ENCODE peak calls at places on chromosomes 1 and 21, in five cellular contexts. One of them, this sample, is unnamed.
A peak's percentile ranks its signal among the peaks of the same experiment; 100 is the strongest.

GRCh38 chr1:54764132-54764921 is at the start of gene PARS2:
- DNase-seq in choroid plexus epithelial cell: peak; percentile 100
- DNase-seq in CD8-positive, alpha-beta T cell: peak; percentile 86
- DNase-seq in natural killer cell: peak; percentile 92
- DNase-seq in heart left ventricle: peak; percentile 98
- DNase-seq in this sample: peak; percentile 98

GRCh38 chr1:247551716-247552115 is 2.8 kb downstream of the GCSAML start:
- DNase-seq in heart left ventricle: no peak
- DNase-seq in CD8-positive, alpha-beta T cell: no peak
- DNase-seq in choroid plexus epithelial cell: peak; percentile 5
- DNase-seq in natural killer cell: no peak
- DNase-seq in this sample: peak; percentile 16

GRCh38 chr1:21318714-21319159 is 28.5 kb upstream of the ECE1 start:
- DNase-seq in choroid plexus epithelial cell: peak; percentile 95
- DNase-seq in CD8-positive, alpha-beta T cell: no peak
- DNase-seq in heart left ventricle: peak; percentile 95
- DNase-seq in natural killer cell: no peak
- DNase-seq in this sample: no peak

GRCh38 chr1:208089971-208090755 is 154.0 kb downstream of the PLXNA2 start:
- DNase-seq in heart left ventricle: peak; percentile 68
- DNase-seq in natural killer cell: no peak
- DNase-seq in CD8-positive, alpha-beta T cell: no peak
- DNase-seq in choroid plexus epithelial cell: peak; percentile 78
- DNase-seq in this sample: no peak

GRCh38 chr1:9990944-9991343 is 6.1 kb upstream of the RBP7 start:
- DNase-seq in CD8-positive, alpha-beta T cell: no peak
- DNase-seq in natural killer cell: no peak
- DNase-seq in heart left ventricle: no peak
- DNase-seq in choroid plexus epithelial cell: no peak
- DNase-seq in this sample: no peak

GRCh38 chr1:234720709-234721436 is 110.9 kb upstream of the IRF2BP2 start:
- DNase-seq in choroid plexus epithelial cell: no peak
- DNase-seq in natural killer cell: no peak
- DNase-seq in CD8-positive, alpha-beta T cell: no peak
- DNase-seq in heart left ventricle: no peak
- DNase-seq in this sample: no peak

GRCh38 chr21:38669186-38669585 is 136.5 kb upstream of the ETS2 start:
- DNase-seq in natural killer cell: no peak
- DNase-seq in choroid plexus epithelial cell: peak; percentile 69
- DNase-seq in CD8-positive, alpha-beta T cell: no peak
- DNase-seq in heart left ventricle: no peak
- DNase-seq in this sample: no peak

GRCh38 chr1:12616709-12617373 is 1.2 kb downstream of the DHRS3 start:
- DNase-seq in heart left ventricle: peak; percentile 78
- DNase-seq in CD8-positive, alpha-beta T cell: no peak
- DNase-seq in natural killer cell: no peak
- DNase-seq in choroid plexus epithelial cell: peak; percentile 35
- DNase-seq in this sample: no peak

GRCh38 chr1:240189386-240189989 is 97.8 kb downstream of the FMN2 start:
- DNase-seq in natural killer cell: no peak
- DNase-seq in CD8-positive, alpha-beta T cell: no peak
- DNase-seq in choroid plexus epithelial cell: peak; percentile 60
- DNase-seq in heart left ventricle: no peak
- DNase-seq in this sample: no peak

GRCh38 chr1:62355095-62355494 is 35.9 kb upstream of the KANK4 start:
- DNase-seq in choroid plexus epithelial cell: no peak
- DNase-seq in heart left ventricle: no peak
- DNase-seq in natural killer cell: no peak
- DNase-seq in CD8-positive, alpha-beta T cell: no peak
- DNase-seq in this sample: no peak

GRCh38 chr1:231678021-231678432 is 51.4 kb downstream of the DISC1 start:
- DNase-seq in natural killer cell: no peak
- DNase-seq in choroid plexus epithelial cell: peak; percentile 52
- DNase-seq in CD8-positive, alpha-beta T cell: no peak
- DNase-seq in heart left ventricle: no peak
- DNase-seq in this sample: no peak

GRCh38 chr1:209527372-209527771 is 56.1 kb upstream of the CAMK1G start:
- DNase-seq in heart left ventricle: no peak
- DNase-seq in natural killer cell: no peak
- DNase-seq in choroid plexus epithelial cell: peak; percentile 64
- DNase-seq in CD8-positive, alpha-beta T cell: no peak
- DNase-seq in this sample: peak; percentile 23

GRCh38 chr1:194225781-194226180 is 1039.4 kb upstream of the B3GALT2 start:
- DNase-seq in heart left ventricle: no peak
- DNase-seq in CD8-positive, alpha-beta T cell: no peak
- DNase-seq in choroid plexus epithelial cell: peak; percentile 12
- DNase-seq in natural killer cell: no peak
- DNase-seq in this sample: no peak

GRCh38 chr1:224430511-224431113 is 4.0 kb downstream of the WDR26 start:
- DNase-seq in natural killer cell: no peak
- DNase-seq in choroid plexus epithelial cell: peak; percentile 82
- DNase-seq in CD8-positive, alpha-beta T cell: no peak
- DNase-seq in heart left ventricle: no peak
- DNase-seq in this sample: no peak

GRCh38 chr1:1061682-1062363 is 12.3 kb downstream of the RNF223 start:
- DNase-seq in choroid plexus epithelial cell: no peak
- DNase-seq in natural killer cell: no peak
- DNase-seq in CD8-positive, alpha-beta T cell: no peak
- DNase-seq in heart left ventricle: no peak
- DNase-seq in this sample: no peak

GRCh38 chr1:207495816-207496792 is at the start of gene CR1:
- DNase-seq in choroid plexus epithelial cell: peak; percentile 2
- DNase-seq in CD8-positive, alpha-beta T cell: no peak
- DNase-seq in heart left ventricle: peak; percentile 80
- DNase-seq in natural killer cell: no peak
- DNase-seq in this sample: no peak

GRCh38 chr1:99268021-99268420 is 3.7 kb downstream of the PLPPR4 start:
- DNase-seq in CD8-positive, alpha-beta T cell: no peak
- DNase-seq in choroid plexus epithelial cell: no peak
- DNase-seq in natural killer cell: no peak
- DNase-seq in heart left ventricle: no peak
- DNase-seq in this sample: no peak

GRCh38 chr1:234583755-234584430 is 26.1 kb downstream of the IRF2BP2 start:
- DNase-seq in choroid plexus epithelial cell: no peak
- DNase-seq in CD8-positive, alpha-beta T cell: no peak
- DNase-seq in heart left ventricle: no peak
- DNase-seq in natural killer cell: no peak
- DNase-seq in this sample: no peak

GRCh38 chr21:25813917-25814316 is 79.1 kb downstream of the GABPA start:
- DNase-seq in natural killer cell: no peak
- DNase-seq in heart left ventricle: no peak
- DNase-seq in CD8-positive, alpha-beta T cell: no peak
- DNase-seq in choroid plexus epithelial cell: no peak
- DNase-seq in this sample: no peak

GRCh38 chr21:37245151-37245550 is 22.0 kb downstream of the VPS26C start:
- DNase-seq in heart left ventricle: no peak
- DNase-seq in choroid plexus epithelial cell: no peak
- DNase-seq in CD8-positive, alpha-beta T cell: no peak
- DNase-seq in natural killer cell: no peak
- DNase-seq in this sample: no peak

GRCh38 chr1:55386456-55386855 is 171.3 kb upstream of the USP24 start:
- DNase-seq in heart left ventricle: no peak
- DNase-seq in CD8-positive, alpha-beta T cell: no peak
- DNase-seq in choroid plexus epithelial cell: no peak
- DNase-seq in natural killer cell: no peak
- DNase-seq in this sample: no peak

GRCh38 chr1:54950361-54951163 is 29.9 kb upstream of the TMEM61 start:
- DNase-seq in heart left ventricle: peak; percentile 72
- DNase-seq in natural killer cell: peak; percentile 38
- DNase-seq in CD8-positive, alpha-beta T cell: peak; percentile 14
- DNase-seq in choroid plexus epithelial cell: peak; percentile 93
- DNase-seq in this sample: peak; percentile 63

GRCh38 chr1:178093958-178094751 is at the start of gene RASAL2:
- DNase-seq in choroid plexus epithelial cell: peak; percentile 59
- DNase-seq in heart left ventricle: peak; percentile 86
- DNase-seq in natural killer cell: no peak
- DNase-seq in CD8-positive, alpha-beta T cell: no peak
- DNase-seq in this sample: no peak

GRCh38 chr1:70115315-70115714 is 90.1 kb downstream of the LRRC40 start:
- DNase-seq in CD8-positive, alpha-beta T cell: no peak
- DNase-seq in heart left ventricle: no peak
- DNase-seq in choroid plexus epithelial cell: no peak
- DNase-seq in natural killer cell: no peak
- DNase-seq in this sample: no peak

GRCh38 chr1:70112838-70113237 is 92.5 kb downstream of the LRRC40 start:
- DNase-seq in heart left ventricle: no peak
- DNase-seq in choroid plexus epithelial cell: no peak
- DNase-seq in natural killer cell: no peak
- DNase-seq in CD8-positive, alpha-beta T cell: no peak
- DNase-seq in this sample: no peak
- TF ChIP-seq CTCF in heart left ventricle: no peak
- TF ChIP-seq CTCF in choroid plexus epithelial cell: peak; percentile 2
- TF ChIP-seq CTCF in natural killer cell: no peak
- TF ChIP-seq CTCF in CD8-positive, alpha-beta T cell: no peak
- TF ChIP-seq CTCF in this sample: no peak

GRCh38 chr1:8718878-8719361 is 98.5 kb downstream of the RERE start:
- DNase-seq in CD8-positive, alpha-beta T cell: no peak
- DNase-seq in choroid plexus epithelial cell: peak; percentile 24
- DNase-seq in natural killer cell: no peak
- DNase-seq in heart left ventricle: no peak
- DNase-seq in this sample: no peak
- TF ChIP-seq CTCF in CD8-positive, alpha-beta T cell: no peak
- TF ChIP-seq CTCF in choroid plexus epithelial cell: peak; percentile 50
- TF ChIP-seq CTCF in natural killer cell: no peak
- TF ChIP-seq CTCF in heart left ventricle: no peak
- TF ChIP-seq CTCF in this sample: no peak

DNA sequence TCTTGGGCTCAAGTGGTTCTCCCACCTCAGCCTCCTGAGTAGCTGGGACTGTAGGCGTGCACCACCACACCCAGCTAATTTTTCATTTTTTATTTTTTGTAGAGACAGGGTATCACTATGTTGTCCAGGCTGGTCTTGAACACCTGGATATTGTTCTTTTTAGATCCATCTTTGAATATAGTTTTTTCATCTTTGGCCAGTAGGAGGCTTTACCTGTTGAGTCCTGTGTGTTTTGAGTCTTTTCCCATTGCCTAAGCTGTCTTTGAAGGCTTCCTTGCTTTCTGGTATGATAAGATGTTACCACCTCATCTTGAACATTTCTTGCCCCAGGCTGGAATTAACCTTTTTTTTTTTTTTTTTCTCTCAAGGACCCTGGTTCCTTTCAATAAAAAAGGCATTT is 387.8 kb upstream of the RUNX1 start:
- DNase-seq in choroid plexus epithelial cell: no peak
- DNase-seq in heart left ventricle: no peak
- DNase-seq in natural killer cell: no peak
- DNase-seq in CD8-positive, alpha-beta T cell: no peak
- DNase-seq in this sample: no peak
- TF ChIP-seq CTCF in choroid plexus epithelial cell: no peak
- TF ChIP-seq CTCF in heart left ventricle: no peak
- TF ChIP-seq CTCF in natural killer cell: no peak
- TF ChIP-seq CTCF in CD8-positive, alpha-beta T cell: no peak
- TF ChIP-seq CTCF in this sample: no peak

DNA sequence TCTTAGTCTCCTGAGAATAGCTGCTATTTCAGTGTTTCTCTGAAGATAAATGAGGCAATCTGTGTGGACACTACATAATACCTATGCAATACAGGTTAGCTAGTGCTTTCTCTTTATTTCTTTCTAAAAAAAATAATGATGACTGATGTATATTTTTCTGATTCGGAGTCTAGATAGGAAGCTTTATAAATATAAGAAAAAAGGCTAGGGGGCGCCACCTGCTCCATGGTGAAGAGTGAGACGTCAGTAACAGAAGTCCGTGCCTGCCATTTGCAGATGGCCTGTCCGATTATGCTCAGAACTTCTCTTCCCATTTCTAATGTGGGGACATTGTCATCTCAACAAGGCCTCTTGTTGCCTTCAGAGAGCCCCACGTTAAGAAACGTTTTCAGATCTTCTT is 26.4 kb downstream of the QSOX1 start:
- DNase-seq in natural killer cell: no peak
- DNase-seq in CD8-positive, alpha-beta T cell: no peak
- DNase-seq in heart left ventricle: no peak
- DNase-seq in choroid plexus epithelial cell: peak; percentile 40
- DNase-seq in this sample: no peak
- TF ChIP-seq CTCF in natural killer cell: no peak
- TF ChIP-seq CTCF in CD8-positive, alpha-beta T cell: peak; percentile 22
- TF ChIP-seq CTCF in heart left ventricle: no peak
- TF ChIP-seq CTCF in choroid plexus epithelial cell: peak; percentile 57
- TF ChIP-seq CTCF in this sample: peak; percentile 9

DNA sequence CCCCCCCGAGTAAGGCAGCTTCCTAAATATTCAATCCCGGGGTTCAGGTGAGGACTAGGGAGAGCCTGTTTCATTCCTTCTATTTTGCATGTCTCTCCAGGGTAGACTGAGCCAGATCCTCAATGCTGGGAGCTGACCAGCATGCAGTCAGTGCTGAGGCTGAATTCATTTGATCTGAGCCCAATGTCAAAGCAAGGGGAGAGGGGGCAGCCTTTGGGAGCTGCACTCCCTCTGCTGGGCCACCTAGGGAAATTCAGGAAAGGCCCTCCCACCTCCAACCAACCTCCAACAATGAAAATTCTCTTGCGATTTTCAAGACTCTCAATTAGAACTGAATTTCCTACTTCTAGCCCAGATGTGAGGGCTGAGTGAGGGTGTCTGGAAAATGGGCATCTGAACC is 371.2 kb downstream of the NPHP4 start:
- DNase-seq in CD8-positive, alpha-beta T cell: no peak
- DNase-seq in heart left ventricle: no peak
- DNase-seq in natural killer cell: no peak
- DNase-seq in choroid plexus epithelial cell: no peak
- DNase-seq in this sample: no peak
- TF ChIP-seq CTCF in CD8-positive, alpha-beta T cell: no peak
- TF ChIP-seq CTCF in heart left ventricle: peak; percentile 10
- TF ChIP-seq CTCF in natural killer cell: no peak
- TF ChIP-seq CTCF in choroid plexus epithelial cell: no peak
- TF ChIP-seq CTCF in this sample: no peak

This sample was measured in AG04449.